ENCODE peak calls at places on chromosomes 1 and 21, in six cellular contexts. E, A, R, S, Y and Z are unnamed samples.

GRCh38 chr21:16342932-16343331 is 613.1 kb downstream of the USP25 start:
- DNase-seq in E (no peak), A (no peak), R (no peak), S (no peak), Y (no peak), Z (no peak)

GRCh38 chr21:45883090-45883489 is 98.5 kb upstream of the COL6A1 start:
- DNase-seq in E (no peak), A (no peak), R (no peak), S (no peak), Y (no peak), Z (no peak)

GRCh38 chr1:165050246-165050645 is 306.3 kb downstream of the LMX1A start:
- DNase-seq in E (no peak), A (no peak), R (no peak), S (no peak), Y (no peak), Z (no peak)

GRCh38 chr1:9909222-9910046 is 635 bp downstream of the CTNNBIP1 start:
- DNase-seq in E (no peak), A (peak; percentile 61), R (no peak), S (no peak), Y (no peak), Z (peak; percentile 38)

GRCh38 chr1:169047074-169047473 is 59.4 kb upstream of the ATP1B1 start:
- DNase-seq in E (no peak), A (no peak), R (no peak), S (no peak), Y (no peak), Z (no peak)

GRCh38 chr1:242147096-242147976 is 148.4 kb upstream of the MAP1LC3C start:
- DNase-seq in E (no peak), A (no peak), R (no peak), S (no peak), Y (peak; percentile 3), Z (peak; percentile 33)

GRCh38 chr1:41486892-41487728 is 2.6 kb upstream of the EDN2 start:
- DNase-seq in E (peak; percentile 41), A (no peak), R (no peak), S (no peak), Y (no peak), Z (peak; percentile 65)

GRCh38 chr1:159000627-159001026 is 9.1 kb upstream of the IFI16 start:
- DNase-seq in E (no peak), A (peak; percentile 91), R (no peak), S (peak; percentile 88), Y (peak; percentile 93), Z (peak; percentile 79)

GRCh38 chr1:240312872-240313271 is 221.2 kb downstream of the FMN2 start:
- DNase-seq in E (no peak), A (no peak), R (no peak), S (no peak), Y (peak; percentile 95), Z (no peak)

GRCh38 chr1:39170731-39171375 is 33.6 kb upstream of the MACF1 start:
- DNase-seq in E (no peak), A (no peak), R (peak; percentile 36), S (no peak), Y (no peak), Z (peak; percentile 95)

GRCh38 chr1:96971439-96971838 is 249.9 kb downstream of the PTBP2 start:
- DNase-seq in E (no peak), A (no peak), R (no peak), S (no peak), Y (no peak), Z (no peak)

GRCh38 chr1:160628799-160629263 is 18.0 kb downstream of the SLAMF1 start:
- DNase-seq in E (no peak), A (no peak), R (no peak), S (no peak), Y (no peak), Z (no peak)

GRCh38 chr1:65247419-65248359 is 61.7 kb upstream of the DNAJC6 start:
- DNase-seq in E (no peak), A (no peak), R (no peak), S (no peak), Y (peak; percentile 97), Z (peak; percentile 17)